ENCODE peak calls at places on chromosomes 2 and 18, in ten cellular contexts. J, K, M, S, Y, D, O, H, F and T are unnamed samples. For H3K36me3, the result is how much of the 10 kb centered on the place peaks cover.

GRCh38 chr2:33122726-33123125 is 176.0 kb downstream of the LTBP1 start:
- DNase-seq in H (no peak), F (no peak), S (no peak), J (no peak), O (no peak), K (no peak), Y (no peak), M (no peak), D (no peak), T (no peak)

GRCh38 chr18:46437019-46437418 is 220.0 kb downstream of the LOXHD1 start:
- DNase-seq in J (no peak), M (no peak), O (no peak), H (no peak), D (no peak), Y (no peak), S (no peak), K (no peak), F (no peak), T (no peak)

GRCh38 chr18:904135-905090 is at the start of gene ADCYAP1:
- DNase-seq in J (no peak), Y (no peak), S (no peak), M (no peak), H (peak), O (no peak), K (peak), F (no peak), D (no peak), T (peak)

GRCh38 chr2:74093426-74093825 is 54.3 kb downstream of the BOLA3 start:
- DNase-seq in D (no peak), J (no peak), O (no peak), H (no peak), M (no peak), S (no peak), Y (no peak), F (no peak), K (no peak), T (no peak)

GRCh38 chr18:7152485-7152884 is 34.9 kb upstream of the LAMA1 start:
- DNase-seq in D (no peak), J (no peak), H (no peak), Y (no peak), M (no peak), S (no peak), O (no peak), F (no peak), K (no peak), T (no peak)

GRCh38 chr2:158191569-158191968 is 89.9 kb downstream of the UPP2 start:
- DNase-seq in O (peak), S (no peak), F (no peak), K (no peak), H (no peak), M (peak), J (no peak), D (no peak), Y (no peak), T (no peak)

GRCh38 chr2:48170281-48170680 is 264.0 kb upstream of the FBXO11 start:
- DNase-seq in H (no peak), F (peak), K (no peak), M (no peak), S (no peak), D (no peak), Y (no peak), J (peak), O (no peak), T (no peak)

GRCh38 chr2:173583196-173583595 is 228.5 kb downstream of the CDCA7 start:
- DNase-seq in H (no peak), M (no peak), F (no peak), D (no peak), O (no peak), K (no peak), Y (no peak), S (no peak), J (no peak), T (no peak)

GRCh38 chr2:156325671-156326385 is 6.7 kb downstream of the NR4A2 start:
- DNase-seq in M (no peak), H (no peak), O (peak), J (no peak), S (no peak), Y (no peak), D (no peak), K (no peak), F (no peak), T (no peak)

GRCh38 chr2:15675456-15676195 is 84.0 kb downstream of the DDX1 start:
- DNase-seq in D (no peak), J (no peak), H (no peak), S (no peak), K (no peak), Y (peak), O (no peak), M (no peak), F (peak), T (peak)

GRCh38 chr2:128490881-128491778 is 172.5 kb upstream of the HS6ST1 start:
- DNase-seq in D (peak), S (no peak), O (no peak), J (no peak), K (peak), F (no peak), Y (no peak), M (no peak), H (no peak), T (no peak)

GRCh38 chr2:223560704-223561435 is 41.3 kb downstream of the SCG2 start:
- DNase-seq in M (no peak), Y (peak), J (peak), F (peak), O (no peak), S (no peak), K (no peak), H (no peak), D (peak), T (peak)

GRCh38 chr2:211793783-211794182 is 744.8 kb downstream of the ERBB4 start:
- DNase-seq in F (no peak), J (no peak), D (no peak), O (no peak), S (no peak), K (no peak), Y (no peak), M (no peak), H (no peak), T (no peak)

GRCh38 chr2:11074246-11074820 is 80.9 kb upstream of the SLC66A3 start:
- DNase-seq in Y (no peak), J (no peak), H (no peak), K (no peak), O (no peak), S (no peak), D (no peak), M (no peak), F (no peak), T (no peak)

GRCh38 chr2:2546046-2546445 is 215.0 kb upstream of the MYT1L start:
- DNase-seq in K (no peak), H (no peak), O (no peak), D (no peak), Y (no peak), S (no peak), F (no peak), M (no peak), J (no peak), T (no peak)

GRCh38 chr18:35083174-35083712 is 42.0 kb downstream of the MAPRE2 start:
- DNase-seq in O (no peak), K (no peak), F (no peak), J (no peak), S (no peak), H (no peak), D (no peak), Y (no peak), M (peak), T (no peak)

GRCh38 chr2:226813148-226813701 is 13.6 kb upstream of the IRS1 start:
- DNase-seq in S (no peak), O (no peak), M (no peak), Y (no peak), K (peak), H (no peak), J (no peak), F (no peak), D (no peak), T (peak)

GRCh38 chr2:165328272-165328671 is 89.1 kb downstream of the SCN2A start:
- DNase-seq in D (no peak), S (no peak), F (no peak), J (no peak), H (no peak), O (peak), K (no peak), Y (no peak), M (no peak), T (no peak)

GRCh38 chr2:12404497-12404896 is 312.2 kb upstream of the TRIB2 start:
- DNase-seq in M (no peak), O (no peak), H (no peak), J (no peak), K (no peak), Y (no peak), F (no peak), S (no peak), D (no peak), T (no peak)

GRCh38 chr2:60555794-60556161 is 2.3 kb upstream of the BCL11A start:
- DNase-seq in K (peak), H (no peak), F (no peak), S (no peak), Y (no peak), J (no peak), M (no peak), D (no peak), O (no peak), T (no peak)

GRCh38 chr2:170911314-170911889 is 17.7 kb upstream of the GORASP2 start:
- DNase-seq in H (no peak), O (no peak), F (no peak), Y (no peak), D (no peak), J (no peak), M (no peak), K (no peak), S (no peak), T (no peak)

GRCh38 chr18:54828986-54829385 is 709 bp downstream of the RAB27B start:
- DNase-seq in J (no peak), O (peak), F (no peak), M (no peak), H (no peak), Y (peak), S (no peak), K (no peak), D (no peak), T (no peak)

GRCh38 chr2:140580799-140581198 is 1550.0 kb downstream of the LRP1B start:
- DNase-seq in J (no peak), M (no peak), S (no peak), Y (no peak), H (no peak), O (no peak), D (no peak), F (no peak), K (no peak), T (no peak)

GRCh38 chr2:65554765-65555561 is 122.6 kb upstream of the SPRED2 start:
- DNase-seq in F (peak), D (no peak), K (no peak), Y (no peak), M (no peak), O (no peak), S (no peak), J (peak), H (no peak), T (peak)

GRCh38 chr2:43086451-43087221 is 139.8 kb downstream of the ZFP36L2 start:
- DNase-seq in F (peak), D (no peak), O (no peak), Y (peak), H (no peak), M (peak), K (peak), J (peak), S (peak), T (peak)

GRCh38 chr2:68936462-68936861 is 16.2 kb downstream of the GKN2 start:
- DNase-seq in M (no peak), H (no peak), Y (peak), O (no peak), S (no peak), K (no peak), J (peak), D (no peak), F (peak), T (peak)

GRCh38 chr2:13240789-13241487 is 524.2 kb downstream of the TRIB2 start:
- DNase-seq in H (no peak), O (no peak), F (no peak), K (no peak), J (no peak), D (no peak), S (no peak), M (no peak), Y (no peak), T (no peak)

GRCh38 chr2:234309431-234309830 is 187.4 kb downstream of the ARL4C start:
- DNase-seq in H (no peak), S (no peak), K (no peak), D (no peak), O (no peak), J (no peak), F (no peak), M (no peak), Y (no peak), T (no peak)

DNA sequence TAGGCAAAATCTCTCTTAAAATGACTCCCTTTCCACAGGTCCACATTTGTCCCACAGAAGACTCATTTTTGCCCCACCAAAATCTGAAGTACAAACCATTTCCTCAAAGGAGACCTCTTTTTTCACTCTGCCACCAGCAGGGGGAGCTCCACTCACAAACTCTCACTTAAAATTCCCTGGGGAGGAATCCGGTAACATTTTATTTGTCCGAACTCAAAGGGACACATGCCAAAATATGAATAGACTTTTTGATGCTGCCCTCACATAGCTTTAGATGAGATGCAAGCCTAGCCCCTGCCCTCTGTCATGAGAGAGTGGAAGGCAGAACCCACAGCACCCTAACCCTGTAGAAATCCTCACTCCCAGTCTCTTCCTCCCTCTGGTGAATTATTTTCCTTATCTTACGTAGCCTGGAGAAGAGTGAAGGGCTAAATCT is 57.1 kb downstream of the RMDN2 start:
- DNase-seq in S (peak), J (peak), M (peak), K (peak), D (no peak), H (peak), F (peak), O (peak), Y (peak), T (peak)
- H3K36me3 ChIP-seq in S (under half), J (under half), M (under half), K (under half), D (under half), H (under half), F (under half), O (under half), Y (under half), T (under half)

DNA sequence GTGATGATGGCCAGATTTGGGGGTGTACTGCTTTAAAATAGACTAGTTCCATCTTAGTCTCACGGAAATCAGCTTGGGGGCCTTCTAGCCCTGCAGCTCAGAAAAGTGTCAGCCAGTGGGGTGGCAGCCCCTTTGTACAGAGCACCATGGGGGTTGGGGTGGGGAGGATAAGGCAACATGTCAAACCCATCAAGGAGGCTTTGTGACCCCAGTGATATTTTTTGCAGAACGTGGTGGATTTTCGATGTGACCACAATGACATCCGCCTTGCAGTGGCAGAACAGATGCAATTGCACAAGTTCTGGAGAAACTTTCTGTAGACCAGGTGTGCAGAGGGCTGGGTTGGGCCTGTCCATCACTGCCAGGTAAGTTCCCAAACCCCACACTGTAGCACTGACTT is 3.0 kb upstream of the CD8A start:
- DNase-seq in M (no peak), H (no peak), O (no peak), S (no peak), D (no peak), F (no peak), Y (no peak), K (no peak), J (no peak), T (no peak)
- H3K4me3 ChIP-seq in M (no peak), H (no peak), O (no peak), S (no peak), D (no peak), F (no peak), Y (no peak), K (no peak), J (no peak), T (no peak)

GRCh38 chr2:172472441-172473051 is 45.2 kb downstream of the ITGA6 start:
- DNase-seq in H (no peak), S (no peak), K (no peak), J (no peak), Y (no peak), D (no peak), O (peak), M (no peak), F (no peak), T (no peak)

GRCh38 chr2:172481507-172482262 is 54.3 kb downstream of the ITGA6 start:
- DNase-seq in F (no peak), M (no peak), S (no peak), J (no peak), Y (no peak), K (no peak), H (no peak), O (no peak), D (no peak), T (no peak)

GRCh38 chr2:172480301-172481218 is 53.2 kb downstream of the ITGA6 start:
- DNase-seq in M (peak), F (no peak), H (no peak), O (no peak), S (no peak), Y (no peak), K (peak), J (peak), D (no peak), T (no peak)

GRCh38 chr2:172473167-172473566 is 45.8 kb downstream of the ITGA6 start:
- DNase-seq in H (no peak), Y (no peak), K (no peak), D (no peak), F (no peak), M (no peak), O (no peak), S (no peak), J (no peak), T (no peak)

DNA sequence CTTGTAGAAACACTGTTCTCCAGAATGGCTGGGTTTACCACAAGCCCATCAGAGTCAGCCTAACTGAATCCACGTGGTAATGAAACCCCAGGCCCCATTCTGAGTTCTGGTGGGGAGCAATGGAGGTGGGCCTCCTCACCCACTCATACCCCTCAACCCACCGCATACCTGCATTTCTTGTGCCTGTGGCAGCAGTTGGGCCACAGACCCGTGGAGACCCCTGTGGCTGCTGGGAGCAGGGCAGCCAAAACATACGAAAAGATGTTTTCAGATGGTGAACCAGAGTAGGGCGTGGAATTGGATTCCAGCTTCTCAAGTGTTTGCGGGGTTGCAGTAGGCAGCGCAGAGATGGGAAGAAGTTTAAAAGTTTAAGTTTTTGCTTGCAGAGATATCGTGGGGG is 51.0 kb downstream of the ITGA6 start:
- DNase-seq in M (no peak), K (peak), S (no peak), F (no peak), D (no peak), H (no peak), O (no peak), J (no peak), Y (no peak), T (no peak)
- H3K36me3 ChIP-seq in M (under half), K (under half), S (under half), F (half or more), D (under half), H (under half), O (under half), J (under half), Y (under half), T (half or more)

DNA sequence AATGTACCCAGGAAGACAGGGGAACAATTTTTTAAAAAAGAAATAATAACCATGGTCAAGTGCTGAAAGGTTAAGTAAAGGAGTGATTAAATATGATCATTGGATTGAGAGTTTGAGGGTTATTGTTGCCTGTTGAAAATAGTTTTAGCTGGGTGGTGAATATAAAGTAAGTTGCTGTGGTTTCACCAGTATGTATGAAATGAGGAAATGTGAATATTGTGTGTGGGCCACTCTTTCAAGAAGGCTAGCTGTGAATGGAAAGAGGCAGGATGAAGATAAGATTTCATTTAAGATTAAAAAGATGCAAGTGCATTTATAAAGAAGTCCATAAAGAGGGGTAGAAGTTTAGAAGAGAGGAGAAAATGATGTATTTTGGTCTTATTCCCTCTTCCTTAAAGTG is 53.8 kb downstream of the GULP1 start:
- DNase-seq in D (no peak), O (no peak), M (no peak), H (no peak), J (peak), F (no peak), Y (no peak), K (no peak), S (no peak), T (no peak)
- H3K4me3 ChIP-seq in D (no peak), O (no peak), M (no peak), H (no peak), J (no peak), F (no peak), Y (no peak), K (no peak), S (no peak), T (no peak)

GRCh38 chr2:237726401-237726830 is 72.2 kb upstream of the RBM44 start:
- DNase-seq in D (no peak), F (no peak), O (no peak), H (peak), J (peak), K (no peak), S (no peak), Y (peak), M (peak), T (no peak)
- H3K36me3 ChIP-seq in D (under half), F (under half), O (under half), H (under half), J (under half), K (half or more), S (under half), Y (under half), M (under half), T (under half)

GRCh38 chr2:17879913-17880274 is 1.4 kb downstream of the KCNS3 start:
- DNase-seq in J (no peak), O (no peak), H (peak), Y (peak), F (no peak), M (no peak), D (no peak), S (no peak), K (no peak), T (no peak)
- H3K4me3 ChIP-seq in J (no peak), O (no peak), H (peak), Y (peak), F (no peak), M (no peak), D (peak), S (peak), K (peak), T (peak)

DNA sequence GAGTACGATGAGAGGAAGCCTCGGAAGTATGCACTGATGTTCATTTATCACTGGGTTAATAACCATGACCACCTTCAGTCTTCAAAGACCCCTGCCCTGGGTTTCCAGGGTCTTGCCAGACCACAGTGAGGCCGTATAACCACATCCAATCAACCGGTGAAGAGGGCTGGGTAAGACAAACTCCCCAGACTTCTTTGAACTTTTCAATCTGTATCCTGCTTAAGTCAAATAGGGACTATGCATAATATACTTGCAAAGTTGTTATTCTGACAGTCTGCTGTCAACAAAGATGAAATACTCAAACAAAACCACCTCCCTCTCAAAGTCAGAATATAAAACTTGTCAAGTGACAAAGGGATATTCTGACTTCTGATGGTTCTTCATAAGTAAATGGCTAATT is 54.0 kb downstream of the KLF7 start:
- DNase-seq in F (no peak), D (no peak), K (no peak), J (no peak), M (no peak), H (no peak), Y (no peak), S (no peak), O (no peak), T (no peak)
- H3K36me3 ChIP-seq in F (under half), D (under half), K (half or more), J (under half), M (under half), H (under half), Y (under half), S (under half), O (under half), T (under half)